ENCODE peak calls at places on chromosomes 7 and 10, in ten cellular contexts. O is fibroblast of lung, P is tibial nerve, B is tibial artery, V is upper lobe of right lung, H is ovary, T is WERI-Rb-1, Y is transverse colon, S is adrenal gland, C is IMR-90. L is an unnamed sample. For H3K9me3, the result is how much of the 10 kb centered on the place peaks cover.

GRCh38 chr10:18404530-18404929 is 246.9 kb downstream of the NSUN6 start:
- DNase-seq in O (no peak), P (no peak), B (no peak), V (no peak), H (no peak), T (no peak), Y (no peak), S (no peak), C (no peak), L (no peak)

GRCh38 chr10:381805-382204 is 246.6 kb downstream of the ZMYND11 start:
- DNase-seq in O (no peak), P (no peak), B (peak), V (no peak), H (no peak), T (no peak), Y (no peak), S (no peak), C (no peak), L (no peak)

GRCh38 chr10:132916421-132916841 is 25.9 kb downstream of the CFAP46 start:
- DNase-seq in O (no peak), P (no peak), B (no peak), V (peak), H (peak), T (no peak), Y (no peak), S (no peak), C (no peak), L (no peak)

GRCh38 chr10:92490387-92490786 is 83.5 kb downstream of the IDE start:
- DNase-seq in O (no peak), P (no peak), B (no peak), V (no peak), H (no peak), T (no peak), Y (no peak), S (no peak), C (peak), L (no peak)

GRCh38 chr10:25278180-25278579 is 103.4 kb downstream of the GPR158 start:
- DNase-seq in O (no peak), P (no peak), B (no peak), V (no peak), H (no peak), T (no peak), Y (no peak), S (no peak), C (no peak), L (no peak)

GRCh38 chr7:34039033-34039432 is 133.7 kb downstream of the BMPER start:
- DNase-seq in O (no peak), P (no peak), B (no peak), V (no peak), H (no peak), T (no peak), Y (no peak), S (no peak), C (peak), L (no peak)

GRCh38 chr10:76089626-76090185 is 658.3 kb downstream of the LRMDA start:
- DNase-seq in O (no peak), P (no peak), B (no peak), V (no peak), H (no peak), T (no peak), Y (no peak), S (no peak), C (no peak), L (no peak)

GRCh38 chr7:83119002-83119358 is 43.7 kb downstream of the PCLO start:
- DNase-seq in O (no peak), P (no peak), B (no peak), V (no peak), H (no peak), T (no peak), Y (no peak), S (no peak), C (no peak), L (no peak)

GRCh38 chr7:126993626-126994213 is 259.0 kb downstream of the GRM8 start:
- DNase-seq in O (no peak), P (no peak), B (no peak), V (no peak), H (no peak), T (peak), Y (no peak), S (no peak), C (no peak), L (no peak)

GRCh38 chr10:34677591-34677990 is 137.5 kb downstream of the PARD3 start:
- DNase-seq in O (no peak), P (no peak), B (no peak), V (no peak), H (no peak), T (no peak), Y (no peak), S (no peak), C (no peak), L (no peak)

GRCh38 chr10:120825878-120826383 is 25.2 kb upstream of the WDR11 start:
- DNase-seq in O (no peak), P (no peak), B (no peak), V (no peak), H (no peak), T (no peak), Y (no peak), S (no peak), C (no peak), L (no peak)

GRCh38 chr7:129785457-129786178 is 167.1 kb downstream of the UBE2H start:
- DNase-seq in O (no peak), P (no peak), B (no peak), V (no peak), H (no peak), T (no peak), Y (no peak), S (no peak), C (no peak), L (no peak)

GRCh38 chr10:35572583-35572982 is 32.6 kb upstream of the GJD4 start:
- DNase-seq in O (no peak), P (no peak), B (no peak), V (no peak), H (no peak), T (no peak), Y (no peak), S (no peak), C (peak), L (no peak)

GRCh38 chr10:110629680-110630191 is 14.4 kb upstream of the RBM20 start:
- DNase-seq in O (no peak), P (no peak), B (no peak), V (no peak), H (no peak), T (no peak), Y (no peak), S (no peak), C (peak), L (no peak)

GRCh38 chr7:32410545-32410944 is 79.6 kb downstream of the LSM5 start:
- DNase-seq in O (no peak), P (no peak), B (no peak), V (no peak), H (no peak), T (no peak), Y (no peak), S (no peak), C (no peak), L (no peak)

GRCh38 chr7:102331536-102332275 is 24.5 kb downstream of the SPDYE6 start:
- DNase-seq in O (no peak), P (no peak), B (peak), V (no peak), H (no peak), T (no peak), Y (no peak), S (no peak), C (no peak), L (no peak)

GRCh38 chr10:110357871-110358270 is 53.2 kb upstream of the SMNDC1 start:
- DNase-seq in O (no peak), P (no peak), B (no peak), V (no peak), H (no peak), T (no peak), Y (no peak), S (no peak), C (no peak), L (no peak)

GRCh38 chr7:86943447-86943846 is 116.0 kb downstream of the ELAPOR2 start:
- DNase-seq in O (no peak), P (no peak), B (no peak), V (no peak), H (no peak), T (no peak), Y (no peak), S (no peak), C (no peak), L (no peak)

GRCh38 chr10:71599518-71599917 is 120.1 kb downstream of the C10orf105 start:
- DNase-seq in O (no peak), P (no peak), B (no peak), V (no peak), H (no peak), T (no peak), Y (no peak), S (no peak), C (no peak), L (no peak)

GRCh38 chr7:137898839-137899681 is 52.3 kb upstream of the DGKI start:
- DNase-seq in O (peak), P (peak), B (peak), V (peak), H (peak), T (peak), Y (peak), S (peak), C (peak), L (peak)

GRCh38 chr10:67936416-67936815 is 52.0 kb downstream of the SIRT1 start:
- DNase-seq in O (no peak), P (no peak), B (no peak), V (no peak), H (no peak), T (no peak), Y (no peak), S (no peak), C (peak), L (no peak)

GRCh38 chr7:12296051-12296570 is 85.0 kb downstream of the TMEM106B start:
- DNase-seq in O (no peak), P (no peak), B (no peak), V (no peak), H (no peak), T (no peak), Y (no peak), S (no peak), C (no peak), L (no peak)

GRCh38 chr7:27453702-27454405 is 208.8 kb downstream of the HIBADH start:
- DNase-seq in O (peak), P (no peak), B (no peak), V (no peak), H (peak), T (no peak), Y (no peak), S (peak), C (peak), L (no peak)

GRCh38 chr7:66930341-66930740 is 9.3 kb downstream of the TMEM248 start:
- DNase-seq in O (peak), P (no peak), B (no peak), V (no peak), H (no peak), T (peak), Y (no peak), S (no peak), C (peak), L (no peak)

GRCh38 chr7:82810558-82811259 is 352.0 kb downstream of the PCLO start:
- DNase-seq in O (peak), P (no peak), B (no peak), V (no peak), H (no peak), T (peak), Y (no peak), S (peak), C (peak), L (no peak)

GRCh38 chr7:42460948-42461347 is 223.9 kb upstream of the GLI3 start:
- DNase-seq in O (no peak), P (no peak), B (no peak), V (no peak), H (no peak), T (no peak), Y (no peak), S (no peak), C (no peak), L (no peak)
- TF ChIP-seq CTCF in O (no peak), P (no peak), B (no peak), V (no peak), H (no peak), T (no peak), Y (no peak), S (no peak), C (no peak), L (no peak)

GRCh38 chr7:157926521-157927167 is 589.8 kb downstream of the DNAJB6 start:
- DNase-seq in O (no peak), P (no peak), B (no peak), V (no peak), H (no peak), T (no peak), Y (no peak), S (no peak), C (no peak), L (no peak)
- H3K9me3 ChIP-seq in O (under half), P (under half), B (under half), V (under half), H (under half), T (under half), Y (under half), S (under half), C (half or more), L (under half)

GRCh38 chr10:86363184-86363832 is 3.3 kb downstream of the GRID1 start:
- DNase-seq in O (no peak), P (no peak), B (peak), V (peak), H (no peak), T (peak), Y (no peak), S (peak), C (no peak), L (peak)
- TF ChIP-seq CTCF in O (no peak), P (peak), B (no peak), V (peak), H (no peak), T (peak), Y (peak), S (no peak), C (peak), L (peak)

DNA sequence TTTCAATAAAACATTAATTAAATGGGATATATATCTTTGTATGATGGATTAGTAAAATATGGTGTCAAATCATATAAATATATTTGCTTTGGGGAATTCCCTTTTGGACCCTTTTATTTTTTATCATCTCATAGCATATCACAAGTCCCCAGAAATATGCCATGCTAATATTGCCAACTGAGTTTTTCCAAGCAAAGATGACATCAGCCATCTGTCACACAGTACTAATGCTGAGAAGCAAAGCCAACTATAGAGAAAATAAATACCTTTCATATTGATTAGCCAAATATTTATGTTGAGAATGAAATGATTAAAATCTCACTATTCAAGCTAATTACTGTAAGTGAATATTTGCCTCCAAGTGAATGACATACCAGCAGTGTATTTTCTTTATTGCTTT is 575.3 kb downstream of the ETV1 start:
- DNase-seq in O (no peak), P (no peak), B (no peak), V (no peak), H (no peak), T (no peak), Y (no peak), S (no peak), C (no peak), L (no peak)
- H3K9me3 ChIP-seq in O (under half), P (under half), B (under half), V (under half), H (under half), T (under half), Y (under half), S (under half), C (under half), L (under half)

DNA sequence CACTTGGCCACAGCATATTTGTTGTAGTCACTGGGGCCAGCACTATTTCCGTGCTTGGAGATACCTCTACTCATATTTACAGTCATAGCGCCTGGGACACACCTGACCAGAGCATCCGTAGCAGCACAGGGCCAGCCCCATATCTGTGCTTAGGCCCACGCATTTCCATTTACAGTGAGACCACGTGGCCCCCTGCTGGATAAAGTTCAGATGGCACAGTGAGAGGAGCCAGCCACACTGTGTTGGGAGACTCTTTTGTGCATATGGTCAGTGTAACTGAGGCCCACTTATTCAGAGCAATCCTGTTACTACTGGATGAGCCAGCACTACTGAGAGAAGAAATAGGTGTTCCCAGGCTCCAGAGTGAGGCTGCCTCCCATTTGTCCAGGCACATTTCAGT is 455.3 kb downstream of the REEP3 start:
- DNase-seq in O (peak), P (no peak), B (no peak), V (peak), H (no peak), T (peak), Y (peak), S (peak), C (peak), L (no peak)
- TF ChIP-seq CTCF in O (peak), P (peak), B (peak), V (peak), H (no peak), T (peak), Y (peak), S (peak), C (peak), L (peak)

DNA sequence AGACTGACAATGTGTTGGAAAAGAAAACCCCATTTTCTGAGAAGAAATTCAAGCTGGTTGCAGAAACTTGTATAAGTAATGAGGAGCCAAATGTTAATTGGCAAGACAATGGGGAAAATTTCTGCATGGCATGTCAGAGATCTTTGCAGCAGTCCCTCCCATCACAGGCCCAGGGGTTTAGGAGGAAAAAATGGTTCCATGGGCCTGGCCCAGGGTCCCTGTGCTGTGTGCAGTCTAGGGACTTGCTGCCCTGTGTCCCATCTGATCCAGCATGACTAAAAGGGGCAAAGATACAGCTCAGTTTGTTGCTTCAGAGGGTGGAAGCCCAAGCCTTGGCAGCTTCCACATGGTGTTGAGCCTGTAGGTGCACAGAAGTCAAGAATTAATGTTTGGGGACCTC is 440.3 kb upstream of the TPK1 start:
- DNase-seq in O (no peak), P (no peak), B (no peak), V (no peak), H (no peak), T (no peak), Y (no peak), S (no peak), C (no peak), L (no peak)
- H3K9me3 ChIP-seq in O (under half), P (under half), B (under half), V (under half), H (under half), T (under half), Y (under half), S (under half), C (under half), L (half or more)

DNA sequence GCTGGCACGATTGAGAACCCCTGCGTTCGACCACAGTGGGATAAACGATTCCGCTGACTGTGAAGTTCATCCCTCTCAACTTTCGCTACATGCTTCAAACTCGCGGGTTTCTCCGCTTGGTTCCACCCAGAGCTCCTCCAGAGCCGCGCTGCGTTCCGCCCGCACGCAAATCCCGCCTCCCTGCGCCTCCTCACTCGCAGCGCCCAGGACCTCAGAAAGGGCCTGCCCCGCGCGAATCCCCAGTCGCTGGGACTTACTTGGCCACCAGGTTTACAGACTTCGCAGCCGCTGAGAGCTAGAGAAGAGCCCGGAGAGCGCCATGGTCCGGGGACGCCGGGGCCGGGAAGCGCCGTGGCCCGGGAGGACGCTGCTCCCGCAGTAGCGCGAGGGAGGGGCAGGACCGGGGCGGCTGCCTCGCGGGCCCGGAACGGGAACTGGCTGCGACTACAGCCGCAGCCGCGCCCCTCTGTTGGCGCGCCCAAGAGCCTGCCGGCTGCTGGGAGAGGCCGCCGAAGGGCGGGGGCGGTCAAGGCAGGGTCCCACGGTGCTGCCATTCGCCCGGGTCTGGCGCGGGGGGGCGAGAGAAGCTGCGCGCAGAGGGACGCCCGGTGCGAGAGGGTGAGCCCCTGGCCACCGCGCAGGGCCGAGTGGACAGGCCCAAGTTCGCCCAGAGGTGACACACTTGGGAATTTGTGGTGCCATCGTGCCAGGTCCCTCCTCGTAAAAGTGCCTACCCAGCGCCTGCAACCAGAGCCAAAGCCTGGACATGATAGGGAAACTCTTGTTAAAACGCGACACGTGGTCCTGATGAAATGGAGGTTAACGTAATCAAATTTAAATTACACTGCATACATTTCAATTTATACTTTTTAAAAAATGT is at the start of gene NOD1:
- DNase-seq in O (peak), P (peak), B (peak), V (peak), H (peak), T (peak), Y (peak), S (peak), C (peak), L (peak)
- TF ChIP-seq CTCF in O (no peak), P (peak), B (no peak), V (peak), H (no peak), T (no peak), Y (no peak), S (peak), C (no peak), L (peak)

DNA sequence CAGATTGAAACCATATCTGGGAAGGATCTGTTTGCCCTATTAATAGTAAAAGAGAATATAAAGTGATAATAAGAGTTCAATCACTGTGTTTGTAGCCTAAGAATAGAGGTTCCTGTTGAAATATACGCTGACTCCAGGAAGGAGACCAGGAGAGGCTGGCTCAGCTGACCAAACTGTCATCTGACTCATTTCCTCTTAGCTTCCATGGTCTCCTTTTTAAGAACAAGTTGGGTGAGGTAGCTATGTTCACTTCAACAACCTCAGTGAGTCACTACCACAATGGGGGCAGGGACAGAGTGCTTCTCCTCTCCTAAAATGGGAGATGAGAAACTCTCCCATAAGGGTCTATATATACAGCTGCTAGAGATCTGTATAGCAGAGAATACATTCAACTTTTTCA is 543.3 kb downstream of the CALN1 start:
- DNase-seq in O (peak), P (no peak), B (no peak), V (no peak), H (no peak), T (no peak), Y (no peak), S (no peak), C (no peak), L (no peak)
- H3K9me3 ChIP-seq in O (under half), P (under half), B (under half), V (under half), H (under half), T (under half), Y (under half), S (under half), C (under half), L (under half)

GRCh38 chr10:124448696-124449169 is 1.1 kb downstream of the NKX1-2 start:
- DNase-seq in O (no peak), P (no peak), B (no peak), V (no peak), H (no peak), T (no peak), Y (no peak), S (no peak), C (no peak), L (no peak)
- TF ChIP-seq CTCF in O (no peak), P (no peak), B (no peak), V (no peak), H (no peak), T (peak), Y (no peak), S (no peak), C (no peak), L (no peak)

GRCh38 chr10:65581426-65582026 is 1344.3 kb upstream of the LRRTM3 start:
- DNase-seq in O (no peak), P (no peak), B (no peak), V (peak), H (no peak), T (no peak), Y (no peak), S (no peak), C (no peak), L (no peak)
- H3K9me3 ChIP-seq in O (under half), P (under half), B (under half), V (under half), H (under half), T (under half), Y (under half), S (under half), C (under half), L (under half)